ENCODE peak calls at places on chromosomes 11 and 22, in nine cellular contexts. Y is iris pigment epithelial cell; L is stimulated activated CD8-positive, alpha-beta memory T cell treated with anti-CD3 and anti-CD28 coated beads, Interleukin-15, amount 100 ng/mL, for 1 hour; E is substantia nigra; Z is suprapubic skin; P is naive B cell; J is NCI-H460; D is mucosa of descending colon; R is H9. I is an unnamed sample.

GRCh38 chr22:49417326-49417725 is 410.3 kb downstream of the BRD1 start:
- DNase-seq in J (no peak), E (no peak), Y (no peak), P (no peak), D (no peak), Z (peak), L (no peak), R (no peak), I (no peak)

GRCh38 chr22:29129644-29130201 is 56.9 kb downstream of the KREMEN1 start:
- DNase-seq in L (no peak), Y (no peak), D (no peak), R (no peak), J (no peak), Z (no peak), E (no peak), P (no peak), I (no peak)

GRCh38 chr11:99683933-99684332 is 663.2 kb downstream of the CNTN5 start:
- DNase-seq in R (no peak), J (no peak), Z (no peak), L (no peak), Y (no peak), E (no peak), P (no peak), D (no peak), I (no peak)

GRCh38 chr11:7575841-7576451 is 62.1 kb downstream of the PPFIBP2 start:
- DNase-seq in J (no peak), Z (no peak), R (peak), Y (peak), E (no peak), P (no peak), D (peak), L (no peak), I (no peak)

GRCh38 chr11:79697905-79698304 is 257.1 kb upstream of the TENM4 start:
- DNase-seq in Y (no peak), J (no peak), Z (no peak), E (no peak), P (no peak), L (no peak), R (no peak), D (no peak), I (no peak)

GRCh38 chr22:37428649-37429586 is 1.6 kb upstream of the ELFN2 start:
- DNase-seq in L (peak), R (peak), J (peak), E (no peak), P (peak), D (no peak), Y (peak), Z (no peak), I (peak)

GRCh38 chr11:19110290-19110689 is 6.7 kb upstream of the ZDHHC13 start:
- DNase-seq in P (no peak), J (no peak), E (peak), D (no peak), R (no peak), L (no peak), Z (no peak), Y (no peak), I (no peak)

GRCh38 chr11:134861490-134862107 is 449.6 kb upstream of the B3GAT1 start:
- DNase-seq in J (no peak), P (no peak), Z (no peak), Y (no peak), D (no peak), R (no peak), E (no peak), L (no peak), I (no peak)

GRCh38 chr11:20075627-20076026 is 84.6 kb downstream of the DBX1 start:
- DNase-seq in D (no peak), P (no peak), L (no peak), R (no peak), E (no peak), Y (no peak), J (no peak), Z (no peak), I (no peak)

GRCh38 chr11:62613275-62613864 is 313 bp downstream of the ROM1 start:
- DNase-seq in R (no peak), P (no peak), J (no peak), L (no peak), Y (no peak), Z (peak), D (no peak), E (peak), I (no peak)

GRCh38 chr22:48450188-48450825 is 1377.4 kb downstream of the BRD1 start:
- DNase-seq in D (no peak), J (no peak), Y (no peak), L (no peak), Z (peak), P (no peak), R (no peak), E (no peak), I (no peak)

I was measured in T-helper 22 cell.